ENCODE peak calls at places on chromosomes 1 and 21, in nine cellular contexts. F, H, S, P, D, A, Y, I and Q are unnamed samples.

GRCh38 chr1:207565546-207566468 is 69.8 kb downstream of the CR1 start:
- DNase-seq in P (no peak), I (peak), Y (no peak), D (no peak), S (no peak), A (no peak), F (peak), H (peak), Q (no peak)

GRCh38 chr1:166164995-166165660 is 1.7 kb downstream of the FAM78B start:
- DNase-seq in Y (no peak), F (peak), I (peak), P (peak), D (peak), A (peak), H (peak), S (peak), Q (no peak)

GRCh38 chr1:160123726-160124125 is 8.2 kb downstream of the ATP1A2 start:
- DNase-seq in F (no peak), S (no peak), I (no peak), A (no peak), D (no peak), Y (no peak), P (no peak), H (no peak), Q (no peak)

GRCh38 chr1:223709598-223709997 is 2.7 kb upstream of the CAPN2 start:
- DNase-seq in D (no peak), H (no peak), F (peak), S (no peak), P (no peak), A (no peak), Y (no peak), I (no peak), Q (no peak)

GRCh38 chr1:94061513-94062443 is 59.2 kb downstream of the ABCA4 start:
- DNase-seq in A (peak), I (peak), D (no peak), P (peak), F (peak), S (peak), H (peak), Y (peak), Q (no peak)

GRCh38 chr1:153973071-153973470 is 4.4 kb downstream of the JTB start:
- DNase-seq in S (no peak), I (no peak), F (no peak), A (no peak), H (no peak), D (no peak), P (no peak), Y (no peak), Q (no peak)

GRCh38 chr1:47201179-47201578 is 11.3 kb upstream of the PDZK1IP1 start:
- DNase-seq in P (peak), A (peak), H (no peak), S (no peak), F (peak), I (peak), Y (no peak), D (no peak), Q (no peak)

GRCh38 chr21:33760641-33761103 is 118.4 kb downstream of the ITSN1 start:
- DNase-seq in F (peak), S (no peak), H (no peak), A (peak), I (no peak), Y (no peak), D (no peak), P (no peak), Q (no peak)

GRCh38 chr1:24308365-24309015 is 10.7 kb upstream of the GRHL3 start:
- DNase-seq in Y (no peak), H (no peak), D (no peak), P (no peak), A (no peak), I (peak), F (peak), S (no peak), Q (no peak)